ENCODE peak calls at places on chromosomes 13 and 19, in four cellular contexts. A is gastrocnemius medialis, M is heart left ventricle, S is upper lobe of left lung. I is an unnamed sample.
A peak's percentile ranks its signal among the peaks of the same experiment; 100 is the strongest.

GRCh38 chr19:4018140-4018613 is 10.6 kb downstream of the PIAS4 start:
- DNase-seq in A (no peak), M (no peak), S (no peak), I (no peak)

GRCh38 chr19:43700368-43701015 is 15.4 kb upstream of the IRGC start:
- DNase-seq in A (peak; percentile 31), M (peak; percentile 74), S (peak; percentile 66), I (peak; percentile 32)

GRCh38 chr13:109785141-109785891 is 1.1 kb downstream of the IRS2 start:
- DNase-seq in A (peak; percentile 45), M (peak; percentile 50), S (peak; percentile 89), I (no peak)

GRCh38 chr13:113875829-113876228 is 12.0 kb upstream of the GAS6 start:
- DNase-seq in A (no peak), M (no peak), S (no peak), I (no peak)

GRCh38 chr13:28489975-28490550 is 4.9 kb downstream of the FLT1 start:
- DNase-seq in A (no peak), M (no peak), S (no peak), I (no peak)

GRCh38 chr19:7870571-7871279 is 3.5 kb downstream of the PRR36 start:
- DNase-seq in A (peak; percentile 18), M (no peak), S (no peak), I (peak; percentile 83)

GRCh38 chr13:100668408-100668807 is 6.2 kb downstream of the TMTC4 start:
- DNase-seq in A (no peak), M (no peak), S (no peak), I (no peak)

GRCh38 chr13:44840131-44840530 is 149.1 kb downstream of the NUFIP1 start:
- DNase-seq in A (no peak), M (no peak), S (no peak), I (no peak)

GRCh38 chr19:2454199-2454961 is 2.4 kb downstream of the LMNB2 start:
- DNase-seq in A (no peak), M (no peak), S (no peak), I (no peak)

GRCh38 chr19:49437231-49437630 is 4.1 kb downstream of the SLC17A7 start:
- DNase-seq in A (no peak), M (no peak), S (no peak), I (no peak)

GRCh38 chr13:41864658-41865057 is 96.3 kb downstream of the VWA8 start:
- DNase-seq in A (no peak), M (no peak), S (no peak), I (no peak)

GRCh38 chr19:38134538-38135149 is 89.4 kb downstream of the DPF1 start:
- DNase-seq in A (peak; percentile 23), M (no peak), S (no peak), I (no peak)

GRCh38 chr13:90396266-90396665 is 951.2 kb upstream of the MIR17HG start:
- DNase-seq in A (no peak), M (no peak), S (no peak), I (no peak)

GRCh38 chr19:49862411-49863253 is 4.7 kb downstream of the PNKP start:
- DNase-seq in A (no peak), M (no peak), S (peak; percentile 87), I (no peak)

GRCh38 chr13:36880961-36881360 is 39.1 kb downstream of the SMAD9 start:
- DNase-seq in A (no peak), M (no peak), S (no peak), I (no peak)

GRCh38 chr13:29758591-29759114 is 91.8 kb downstream of the UBL3 start:
- DNase-seq in A (no peak), M (no peak), S (no peak), I (peak; percentile 61)

GRCh38 chr19:32241957-32242710 is 103.3 kb upstream of the ZNF507 start:
- DNase-seq in A (no peak), M (no peak), S (no peak), I (no peak)

DNA sequence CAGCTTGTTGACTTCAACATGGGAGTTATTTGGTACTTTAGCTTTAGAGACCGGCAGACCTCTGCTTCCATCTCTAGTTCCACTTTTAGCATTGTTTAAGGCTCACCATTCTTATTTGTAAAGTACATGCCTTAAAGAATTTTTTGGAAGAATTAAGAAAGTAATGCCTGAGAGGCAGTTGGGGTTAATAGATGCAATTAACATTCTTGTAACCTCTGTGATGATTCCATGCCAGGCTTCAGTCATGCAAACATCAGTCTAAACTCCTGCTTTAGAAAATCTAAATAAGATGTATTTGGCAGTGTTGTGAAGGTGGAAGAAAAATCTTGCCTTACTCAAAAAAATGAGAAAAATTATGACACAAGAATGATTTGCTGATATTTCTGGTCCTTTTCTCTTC is 79.9 kb upstream of the UBAC2 start:
- DNase-seq in A (no peak), M (no peak), S (no peak), I (no peak)
- H3K4me3 ChIP-seq in A (no peak overlapping the region), M (no peak overlapping the region), S (no peak overlapping the region), I (no peak overlapping the region)

GRCh38 chr19:46634045-46634655 is 1.9 kb downstream of the GNG8 start:
- DNase-seq in A (peak; percentile 83), M (peak; percentile 72), S (peak; percentile 92), I (peak; percentile 90)
- H3K27me3 ChIP-seq in A (peaks cover 36% of the 10 kb centered on the region), M (peaks cover 4% of the 10 kb centered on the region), S (no peaks in the 10 kb centered on the region), I (no peaks in the 10 kb centered on the region)

GRCh38 chr19:46886546-46887239 is 25.9 kb downstream of the ARHGAP35 start:
- DNase-seq in A (no peak), M (no peak), S (no peak), I (peak; percentile 16)
- TF ChIP-seq CTCF in A (no peak), M (no peak), S (no peak), I (no peak)

GRCh38 chr19:1259206-1259872 is 9.8 kb upstream of the CIRBP start:
- DNase-seq in A (no peak), M (peak; percentile 89), S (peak; percentile 87), I (peak; percentile 87)
- H3K4me3 ChIP-seq in A (peak overlapping the region; percentile 22), M (peak overlapping the region; percentile 74), S (peak overlapping the region; percentile 62), I (peak overlapping the region; percentile 69)

I was measured in GM06990.